ENCODE peak calls at places on chromosomes 6 and 20, in nine cellular contexts. J is NCI-H1092 treated with DMSO at 0.1 percent for 48 hours; U is body of pancreas; A is hippocampal formation; E is activated gamma-delta T cell treated with Interleukin-2 at 50 U/mL for 16 hours; M is HuH-7; P is MV-4-11; B is NCI-H748 treated with DMSO at 0.1 percent for 48 hours; G is stimulated activated CD8-positive, alpha-beta memory T cell treated with anti-CD3 and anti-CD28 coated beads, Interleukin-15, amount 100 ng/mL, for 48 hours. L is an unnamed sample.

GRCh38 chr6:156033598-156033997 is 578.0 kb upstream of the NOX3 start:
- DNase-seq in B (no peak), M (no peak), P (no peak), U (no peak), E (no peak), G (no peak), J (no peak), A (no peak), L (no peak)

GRCh38 chr20:32585011-32585518 is at the start of gene NOL4L:
- DNase-seq in M (no peak), U (no peak), J (peak), P (no peak), G (no peak), E (peak), A (peak), B (no peak), L (no peak)

GRCh38 chr6:17869010-17869752 is 118.3 kb downstream of the KIF13A start:
- DNase-seq in J (no peak), A (peak), P (no peak), E (no peak), B (no peak), G (no peak), U (no peak), M (no peak), L (no peak)

GRCh38 chr6:42751055-42751454 is 5.2 kb upstream of the TBCC start:
- DNase-seq in P (peak), E (no peak), M (no peak), U (no peak), B (no peak), G (no peak), A (no peak), J (no peak), L (no peak)

GRCh38 chr6:95244749-95245148 is 332.6 kb upstream of the MANEA start:
- DNase-seq in E (no peak), M (no peak), B (no peak), G (no peak), U (no peak), A (no peak), P (no peak), J (no peak), L (no peak)

GRCh38 chr20:22339091-22339881 is 245.1 kb downstream of the FOXA2 start:
- DNase-seq in J (peak), B (peak), E (peak), U (peak), P (peak), A (peak), M (peak), G (no peak), L (peak)

GRCh38 chr20:57677323-57677982 is 32.4 kb downstream of the PMEPA1 start:
- DNase-seq in B (peak), M (no peak), P (no peak), A (no peak), J (peak), E (no peak), G (no peak), U (no peak), L (no peak)

GRCh38 chr6:85593438-85594196 is at the start of gene SNX14:
- DNase-seq in G (peak), B (peak), M (peak), U (peak), E (peak), A (peak), P (peak), J (peak), L (peak)

GRCh38 chr20:61940491-61940890 is 125.2 kb downstream of the TAF4 start:
- DNase-seq in U (no peak), J (no peak), P (no peak), A (peak), B (no peak), E (no peak), G (no peak), M (no peak), L (no peak)

GRCh38 chr6:21142716-21143115 is 450.8 kb upstream of the SOX4 start:
- DNase-seq in B (no peak), E (no peak), M (no peak), P (no peak), G (no peak), U (no peak), J (no peak), A (no peak), L (no peak)

GRCh38 chr6:41161380-41161779 is 1.5 kb downstream of the TREM2 start:
- DNase-seq in U (no peak), A (no peak), P (no peak), J (no peak), M (no peak), B (no peak), G (no peak), E (no peak), L (no peak)

GRCh38 chr20:23625236-23625964 is 12.4 kb downstream of the CST3 start:
- DNase-seq in E (no peak), A (no peak), G (no peak), M (no peak), B (no peak), P (no peak), U (no peak), J (no peak), L (no peak)

GRCh38 chr6:20769651-20770050 is 235.4 kb downstream of the CDKAL1 start:
- DNase-seq in G (no peak), J (no peak), U (no peak), P (no peak), A (no peak), E (no peak), B (no peak), M (no peak), L (no peak)

GRCh38 chr6:111259089-111259831 is 172.0 kb downstream of the SLC16A10 start:
- DNase-seq in A (peak), J (peak), P (peak), G (peak), B (peak), M (peak), E (peak), U (peak), L (peak)

GRCh38 chr20:32535316-32535952 is 49.7 kb downstream of the NOL4L start:
- DNase-seq in J (peak), E (no peak), G (no peak), U (no peak), M (no peak), P (no peak), B (peak), A (no peak), L (no peak)

GRCh38 chr6:82363368-82364086 is at the start of gene TPBG:
- DNase-seq in E (no peak), A (no peak), G (no peak), B (peak), J (peak), U (peak), M (peak), P (no peak), L (peak)

GRCh38 chr6:111862727-111863126 is 10.5 kb downstream of the FYN start:
- DNase-seq in B (no peak), G (no peak), A (no peak), J (no peak), M (no peak), P (no peak), U (no peak), E (no peak), L (no peak)

GRCh38 chr20:60921021-60921622 is 330.9 kb upstream of the CDH4 start:
- DNase-seq in M (peak), U (no peak), J (no peak), E (peak), P (peak), G (no peak), B (no peak), A (no peak), L (no peak)

GRCh38 chr6:4256969-4257368 is 121.6 kb upstream of the ECI2 start:
- DNase-seq in J (no peak), B (no peak), G (no peak), E (no peak), P (no peak), A (no peak), U (no peak), M (no peak), L (no peak)

GRCh38 chr6:44850367-44850766 is 462.9 kb downstream of the CDC5L start:
- DNase-seq in G (no peak), M (no peak), P (no peak), U (no peak), A (no peak), J (no peak), E (no peak), B (no peak), L (no peak)

GRCh38 chr20:50012282-50013263 is 29.8 kb downstream of the SNAI1 start:
- DNase-seq in P (no peak), G (no peak), U (no peak), E (no peak), B (no peak), M (peak), J (no peak), A (no peak), L (no peak)

GRCh38 chr6:135812085-135812526 is 39.4 kb upstream of the PDE7B start:
- DNase-seq in E (no peak), A (no peak), U (no peak), J (peak), P (no peak), G (no peak), M (no peak), B (no peak), L (no peak)

GRCh38 chr6:162149786-162150185 is 577.8 kb downstream of the PRKN start:
- DNase-seq in G (no peak), P (no peak), J (no peak), M (no peak), E (no peak), B (no peak), U (no peak), A (no peak), L (no peak)

GRCh38 chr20:37218431-37218830 is 39.1 kb upstream of the MROH8 start:
- DNase-seq in A (no peak), J (no peak), U (peak), M (no peak), E (no peak), B (no peak), G (no peak), P (peak), L (no peak)

GRCh38 chr6:28758046-28758817 is 165.6 kb downstream of the TRIM27 start:
- DNase-seq in J (no peak), B (peak), M (no peak), P (peak), U (no peak), G (peak), E (no peak), A (no peak), L (no peak)

GRCh38 chr6:132491303-132491702 is 21.6 kb downstream of the STX7 start:
- DNase-seq in M (no peak), J (no peak), B (no peak), A (no peak), E (no peak), P (peak), U (no peak), G (no peak), L (no peak)

GRCh38 chr20:17875981-17876385 is 92.6 kb downstream of the SNX5 start:
- DNase-seq in J (no peak), G (no peak), E (no peak), B (no peak), P (no peak), A (no peak), U (no peak), M (no peak), L (no peak)

GRCh38 chr6:163789199-163789810 is 374.8 kb downstream of the QKI start:
- DNase-seq in B (no peak), P (peak), U (no peak), E (no peak), M (no peak), J (no peak), G (no peak), A (no peak), L (no peak)

GRCh38 chr6:45494734-45495133 is 117.0 kb upstream of the SUPT3H start:
- DNase-seq in M (no peak), U (no peak), G (no peak), J (no peak), E (no peak), A (no peak), P (peak), B (no peak), L (no peak)

GRCh38 chr20:25005220-25005619 is 12.7 kb upstream of the APMAP start:
- DNase-seq in J (peak), G (no peak), E (no peak), M (no peak), A (peak), B (no peak), P (no peak), U (no peak), L (no peak)

GRCh38 chr20:51426879-51427624 is 115.5 kb downstream of the NFATC2 start:
- DNase-seq in P (no peak), A (no peak), G (no peak), B (no peak), J (no peak), U (no peak), M (no peak), E (no peak), L (no peak)

GRCh38 chr6:150038202-150038830 is 13.0 kb upstream of the RAET1L start:
- DNase-seq in B (no peak), U (no peak), M (no peak), P (no peak), J (no peak), A (no peak), E (no peak), G (no peak), L (no peak)